ENCODE peak calls at places on chromosomes 2 and 18, in five cellular contexts. H is body of pancreas, O is HCT116, R is dorsolateral prefrontal cortex, B is hepatocyte. P is an unnamed sample.

GRCh38 chr2:25833566-25833965 is 44.7 kb downstream of the ASXL2 start:
- DNase-seq in H (peak), O (no peak), R (no peak), B (no peak), P (no peak)

GRCh38 chr18:53991202-53991601 is 233.3 kb downstream of the MBD2 start:
- DNase-seq in H (no peak), O (peak), R (no peak), B (peak), P (no peak)

GRCh38 chr2:13091463-13091862 is 374.7 kb downstream of the TRIB2 start:
- DNase-seq in H (no peak), O (no peak), R (no peak), B (no peak), P (no peak)

GRCh38 chr18:26312196-26312595 is 86.0 kb downstream of the TAF4B start:
- DNase-seq in H (no peak), O (no peak), R (no peak), B (no peak), P (no peak)

GRCh38 chr18:10169064-10169562 is 255.3 kb downstream of the VAPA start:
- DNase-seq in H (no peak), O (no peak), R (no peak), B (no peak), P (no peak)

GRCh38 chr2:101608411-101609317 is 88.8 kb upstream of the MAP4K4 start:
- DNase-seq in H (no peak), O (no peak), R (no peak), B (no peak), P (no peak)

GRCh38 chr2:13193075-13193474 is 476.3 kb downstream of the TRIB2 start:
- DNase-seq in H (no peak), O (no peak), R (no peak), B (no peak), P (no peak)

GRCh38 chr2:239775623-239776440 is 249.3 kb downstream of the NDUFA10 start:
- DNase-seq in H (no peak), O (no peak), R (no peak), B (no peak), P (no peak)

GRCh38 chr2:129803067-129803466 is 176.4 kb upstream of the RAB6C start:
- DNase-seq in H (no peak), O (no peak), R (no peak), B (no peak), P (no peak)

GRCh38 chr2:27921880-27922589 is 31.5 kb downstream of the BABAM2 start:
- DNase-seq in H (no peak), O (no peak), R (no peak), B (no peak), P (no peak)

GRCh38 chr2:199470361-199470671 is 12.6 kb upstream of the SATB2 start:
- DNase-seq in H (no peak), O (no peak), R (no peak), B (no peak), P (no peak)

GRCh38 chr2:199470672-199471442 is 13.1 kb upstream of the SATB2 start:
- DNase-seq in H (no peak), O (no peak), R (no peak), B (no peak), P (no peak)

GRCh38 chr2:199469514-199470360 is 12.0 kb upstream of the SATB2 start:
- DNase-seq in H (no peak), O (no peak), R (no peak), B (no peak), P (no peak)

GRCh38 chr2:199468561-199469513 is 11.1 kb upstream of the SATB2 start:
- DNase-seq in H (no peak), O (no peak), R (no peak), B (peak), P (no peak)

DNA sequence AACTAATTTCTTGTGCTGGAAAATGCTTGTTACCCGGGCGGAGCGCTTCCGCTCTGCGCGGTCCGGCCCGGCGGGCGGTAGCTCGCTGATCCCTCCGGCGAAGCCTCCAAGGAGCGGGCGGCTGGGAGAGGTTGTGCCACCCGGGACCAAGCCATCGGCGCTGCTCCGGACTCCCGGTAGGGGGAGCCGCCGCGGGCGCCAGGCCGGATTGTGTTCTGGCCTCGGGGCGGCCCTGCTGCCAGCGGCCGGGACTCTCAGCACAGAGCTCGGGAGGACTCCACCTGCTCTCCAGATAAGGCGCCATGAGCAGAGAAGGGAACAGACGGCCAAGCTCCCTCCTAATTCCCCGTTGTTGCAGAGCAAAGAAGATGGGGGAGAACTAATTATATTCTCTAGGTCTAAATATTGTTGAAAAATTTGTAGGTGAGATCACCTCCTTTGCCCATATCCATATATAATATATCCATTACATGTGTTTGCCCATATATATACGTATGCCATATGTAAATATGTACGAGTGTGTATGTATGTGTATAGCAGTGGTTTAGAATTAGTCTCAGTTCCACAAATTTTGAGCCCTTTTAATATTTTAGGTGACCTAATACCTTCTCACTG is 13.8 kb upstream of the SATB2 start:
- DNase-seq in H (peak), O (no peak), R (peak), B (peak), P (no peak)
- H3K4me3 ChIP-seq in H (no peak), O (peak), R (peak), B (peak), P (no peak)

DNA sequence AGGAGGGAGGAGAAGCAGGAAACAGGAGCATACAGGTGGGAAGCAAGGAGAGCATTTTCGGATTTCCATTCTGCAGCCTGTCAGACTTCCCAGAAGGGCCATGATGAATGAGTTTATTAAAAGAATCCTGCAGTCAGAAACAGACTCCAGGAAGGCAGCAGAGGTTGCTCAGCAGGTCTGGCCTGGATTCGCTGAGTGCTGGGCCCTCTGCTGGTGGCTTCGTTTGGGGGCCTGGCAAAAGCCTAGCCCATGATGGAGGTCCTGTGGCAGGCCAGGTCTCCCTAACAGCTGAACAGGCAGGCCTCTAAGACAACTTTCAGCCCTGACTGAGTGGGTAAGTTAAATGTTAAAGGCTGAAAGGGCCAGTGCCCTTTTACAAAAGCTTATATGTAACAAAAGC is 108.2 kb upstream of the CAPN13 start:
- DNase-seq in H (peak), O (peak), R (no peak), B (peak), P (no peak)
- TF ChIP-seq CTCF in H (no peak), O (peak), R (no peak), B (peak), P (peak)

GRCh38 chr2:156322681-156323211 is 9.8 kb downstream of the NR4A2 start:
- DNase-seq in H (no peak), O (no peak), R (no peak), B (no peak), P (no peak)
- H3K4me3 ChIP-seq in H (no peak), O (no peak), R (peak), B (no peak), P (no peak)

GRCh38 chr2:227038550-227039189 is 125.3 kb downstream of the COL4A4 start:
- DNase-seq in H (no peak), O (no peak), R (no peak), B (no peak), P (no peak)

DNA sequence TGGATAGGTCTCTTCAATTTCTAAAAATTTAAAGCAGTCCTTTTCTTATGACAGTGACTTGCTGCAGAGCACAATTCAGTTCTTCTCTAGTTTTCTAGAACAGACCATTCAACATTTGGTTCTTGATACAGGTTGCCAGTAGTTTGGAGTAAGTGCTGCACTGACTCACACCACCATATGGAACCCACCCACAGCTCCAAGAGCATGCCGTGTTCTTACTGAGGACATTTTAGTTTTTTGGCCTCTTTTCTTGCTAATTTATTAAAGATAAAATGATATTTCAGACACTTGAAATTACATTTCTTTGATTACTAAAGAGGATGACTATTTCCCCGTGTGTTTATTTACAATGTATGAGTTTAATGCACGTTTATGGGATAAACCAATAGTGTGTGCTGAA is 120.0 kb downstream of the COL4A4 start:
- DNase-seq in H (no peak), O (no peak), R (no peak), B (no peak), P (no peak)
- TF ChIP-seq CTCF in H (no peak), O (no peak), R (no peak), B (no peak), P (no peak)

DNA sequence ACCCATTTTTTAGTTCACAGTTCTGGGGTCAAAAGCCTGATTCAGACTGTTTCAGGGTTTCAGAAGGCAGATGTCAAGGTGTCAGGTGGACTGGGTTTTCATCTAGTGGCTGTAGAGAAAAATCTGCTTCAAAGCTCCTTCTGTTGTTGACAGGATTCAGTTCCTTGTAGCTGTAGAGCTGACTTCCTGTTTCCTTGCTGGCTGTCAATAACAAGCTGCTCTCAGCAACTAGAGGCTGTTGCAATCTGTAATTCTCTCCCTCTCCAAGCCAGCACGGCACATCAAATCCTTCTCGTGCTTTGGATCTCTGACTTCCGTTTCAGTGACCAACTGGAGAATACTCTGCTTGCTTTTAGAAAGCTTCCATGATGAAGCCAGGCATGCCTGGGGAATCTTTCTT is 179.4 kb downstream of the DOK6 start:
- DNase-seq in H (no peak), O (no peak), R (no peak), B (no peak), P (no peak)
- H3K4me3 ChIP-seq in H (no peak), O (no peak), R (no peak), B (no peak), P (no peak)

GRCh38 chr18:55853268-55853667 is 265.3 kb upstream of the TCF4 start:
- DNase-seq in H (no peak), O (no peak), R (no peak), B (no peak), P (no peak)
- TF ChIP-seq CTCF in H (no peak), O (no peak), R (no peak), B (no peak), P (no peak)

GRCh38 chr2:237412646-237413292 is 1.2 kb downstream of the COL6A3 start:
- DNase-seq in H (no peak), O (no peak), R (no peak), B (no peak), P (no peak)

GRCh38 chr2:237408280-237408679 is 5.7 kb downstream of the COL6A3 start:
- DNase-seq in H (no peak), O (no peak), R (no peak), B (no peak), P (no peak)

GRCh38 chr2:237413293-237414055 is 490 bp downstream of the COL6A3 start:
- DNase-seq in H (no peak), O (no peak), R (no peak), B (no peak), P (no peak)

GRCh38 chr2:237411683-237412349 is 2.1 kb downstream of the COL6A3 start:
- DNase-seq in H (no peak), O (no peak), R (no peak), B (peak), P (no peak)

GRCh38 chr2:237410949-237411635 is 2.9 kb downstream of the COL6A3 start:
- DNase-seq in H (no peak), O (no peak), R (no peak), B (no peak), P (no peak)
- H3K4me3 ChIP-seq in H (no peak), O (no peak), R (no peak), B (peak), P (peak)

DNA sequence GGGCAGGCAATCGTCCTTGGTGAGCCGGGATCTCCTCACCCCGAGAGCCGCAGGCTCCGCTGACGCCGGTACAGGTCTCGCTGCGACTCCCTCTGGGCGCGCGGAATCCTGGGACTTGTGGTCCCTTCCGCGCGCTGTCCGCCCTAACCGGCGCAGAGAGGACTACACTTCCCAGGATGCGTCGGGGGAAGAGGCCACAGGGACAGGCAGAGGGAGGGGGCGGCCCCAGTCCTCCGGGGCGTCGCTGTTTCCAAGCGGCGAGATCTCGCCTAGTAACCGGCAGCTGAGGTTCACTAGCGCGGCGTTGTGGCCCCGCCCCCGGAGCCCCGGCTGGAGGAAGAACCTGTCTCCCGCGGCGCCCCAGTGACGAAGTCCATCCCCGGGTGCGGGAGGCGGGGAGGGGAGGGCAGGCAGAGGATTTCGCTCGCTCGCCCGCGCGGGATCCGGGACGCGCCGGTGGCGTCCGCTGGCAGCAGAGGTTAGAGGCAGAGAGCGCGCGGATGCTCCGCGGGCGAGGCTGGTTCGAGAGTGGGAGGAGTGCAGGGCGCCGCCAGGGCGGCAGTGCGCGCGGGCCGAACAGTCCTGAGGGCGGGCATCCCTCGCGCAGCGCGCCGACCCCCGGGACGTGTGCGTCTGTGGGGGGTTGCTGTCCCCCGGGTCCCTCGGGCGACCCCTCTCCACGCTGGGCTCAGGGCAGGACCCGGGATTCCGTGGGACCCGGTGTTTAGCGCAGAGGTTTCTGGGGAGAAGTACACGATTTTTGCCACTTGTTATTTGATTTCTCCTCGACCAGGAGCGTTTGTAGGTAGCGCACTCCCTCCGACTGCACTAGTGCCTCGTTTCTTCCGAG is at the start of gene EML6:
- DNase-seq in H (peak), O (peak), R (peak), B (peak), P (peak)
- TF ChIP-seq CTCF in H (no peak), O (no peak), R (peak), B (peak), P (no peak)

GRCh38 chr18:24341361-24341760 is 56.3 kb downstream of the OSBPL1A start:
- DNase-seq in H (no peak), O (no peak), R (no peak), B (no peak), P (no peak)
- H3K4me3 ChIP-seq in H (no peak), O (no peak), R (no peak), B (no peak), P (no peak)

P was measured in HFF-Myc.